ENCODE peak calls at places on chromosome 1, in ten cellular contexts. One of them, this sample, is unnamed.

GRCh38 chr1:119370748-119371147 is 2.2 kb downstream of the HAO2 start:
- DNase-seq in activated T-helper 1 cell treated with anti-CD3 and anti-CD28 coated beads, Interleukin-2, amount 50 U/mL, for 16 hours: no peak
- DNase-seq in stimulated activated CD4-positive, alpha-beta T cell treated with anti-CD3 and anti-CD28 coated beads, Interleukin-12 subunit alpha, Interleukin-12 subunit beta, amount 100 ng/mL, for 4 hours: no peak
- DNase-seq in G401: no peak
- DNase-seq in iPS DF 19.7: no peak
- DNase-seq in GOT3: no peak
- DNase-seq in M059J: no peak
- DNase-seq in CD8-positive, alpha-beta T cell: no peak
- DNase-seq in B cell: no peak
- DNase-seq in HS-5: no peak
- DNase-seq in this sample: no peak

GRCh38 chr1:51306950-51307349 is 23.4 kb downstream of the TTC39A start:
- DNase-seq in activated T-helper 1 cell treated with anti-CD3 and anti-CD28 coated beads, Interleukin-2, amount 50 U/mL, for 16 hours: no peak
- DNase-seq in stimulated activated CD4-positive, alpha-beta T cell treated with anti-CD3 and anti-CD28 coated beads, Interleukin-12 subunit alpha, Interleukin-12 subunit beta, amount 100 ng/mL, for 4 hours: no peak
- DNase-seq in G401: no peak
- DNase-seq in iPS DF 19.7: no peak
- DNase-seq in GOT3: no peak
- DNase-seq in M059J: peak; percentile 26
- DNase-seq in CD8-positive, alpha-beta T cell: no peak
- DNase-seq in B cell: no peak
- DNase-seq in HS-5: no peak
- DNase-seq in this sample: no peak

GRCh38 chr1:67771152-67771551 is 62.1 kb downstream of the GNG12 start:
- DNase-seq in activated T-helper 1 cell treated with anti-CD3 and anti-CD28 coated beads, Interleukin-2, amount 50 U/mL, for 16 hours: no peak
- DNase-seq in stimulated activated CD4-positive, alpha-beta T cell treated with anti-CD3 and anti-CD28 coated beads, Interleukin-12 subunit alpha, Interleukin-12 subunit beta, amount 100 ng/mL, for 4 hours: no peak
- DNase-seq in G401: no peak
- DNase-seq in iPS DF 19.7: no peak
- DNase-seq in GOT3: no peak
- DNase-seq in M059J: peak; percentile 80
- DNase-seq in CD8-positive, alpha-beta T cell: no peak
- DNase-seq in B cell: no peak
- DNase-seq in HS-5: no peak
- DNase-seq in this sample: no peak

GRCh38 chr1:6105218-6105679 is 59.6 kb downstream of the KCNAB2 start:
- DNase-seq in activated T-helper 1 cell treated with anti-CD3 and anti-CD28 coated beads, Interleukin-2, amount 50 U/mL, for 16 hours: no peak
- DNase-seq in stimulated activated CD4-positive, alpha-beta T cell treated with anti-CD3 and anti-CD28 coated beads, Interleukin-12 subunit alpha, Interleukin-12 subunit beta, amount 100 ng/mL, for 4 hours: no peak
- DNase-seq in G401: no peak
- DNase-seq in iPS DF 19.7: no peak
- DNase-seq in GOT3: no peak
- DNase-seq in M059J: peak; percentile 42
- DNase-seq in CD8-positive, alpha-beta T cell: no peak
- DNase-seq in B cell: no peak
- DNase-seq in HS-5: no peak
- DNase-seq in this sample: no peak

GRCh38 chr1:51957618-51958017 is 32.9 kb downstream of the RAB3B start:
- DNase-seq in activated T-helper 1 cell treated with anti-CD3 and anti-CD28 coated beads, Interleukin-2, amount 50 U/mL, for 16 hours: no peak
- DNase-seq in stimulated activated CD4-positive, alpha-beta T cell treated with anti-CD3 and anti-CD28 coated beads, Interleukin-12 subunit alpha, Interleukin-12 subunit beta, amount 100 ng/mL, for 4 hours: no peak
- DNase-seq in G401: no peak
- DNase-seq in iPS DF 19.7: no peak
- DNase-seq in GOT3: no peak
- DNase-seq in M059J: no peak
- DNase-seq in CD8-positive, alpha-beta T cell: no peak
- DNase-seq in B cell: no peak
- DNase-seq in HS-5: no peak
- DNase-seq in this sample: no peak

GRCh38 chr1:201145132-201145531 is 9.1 kb downstream of the TMEM9 start:
- DNase-seq in activated T-helper 1 cell treated with anti-CD3 and anti-CD28 coated beads, Interleukin-2, amount 50 U/mL, for 16 hours: no peak
- DNase-seq in stimulated activated CD4-positive, alpha-beta T cell treated with anti-CD3 and anti-CD28 coated beads, Interleukin-12 subunit alpha, Interleukin-12 subunit beta, amount 100 ng/mL, for 4 hours: no peak
- DNase-seq in G401: no peak
- DNase-seq in iPS DF 19.7: no peak
- DNase-seq in GOT3: no peak
- DNase-seq in M059J: no peak
- DNase-seq in CD8-positive, alpha-beta T cell: no peak
- DNase-seq in B cell: no peak
- DNase-seq in HS-5: no peak
- DNase-seq in this sample: no peak

GRCh38 chr1:150543500-150544143 is 5.6 kb upstream of the ADAMTSL4 start:
- DNase-seq in activated T-helper 1 cell treated with anti-CD3 and anti-CD28 coated beads, Interleukin-2, amount 50 U/mL, for 16 hours: no peak
- DNase-seq in stimulated activated CD4-positive, alpha-beta T cell treated with anti-CD3 and anti-CD28 coated beads, Interleukin-12 subunit alpha, Interleukin-12 subunit beta, amount 100 ng/mL, for 4 hours: no peak
- DNase-seq in G401: no peak
- DNase-seq in iPS DF 19.7: no peak
- DNase-seq in GOT3: no peak
- DNase-seq in M059J: no peak
- DNase-seq in CD8-positive, alpha-beta T cell: no peak
- DNase-seq in B cell: peak; percentile 14
- DNase-seq in HS-5: no peak
- DNase-seq in this sample: no peak

GRCh38 chr1:179831225-179831624 is 46.4 kb downstream of the TOR1AIP2 start:
- DNase-seq in activated T-helper 1 cell treated with anti-CD3 and anti-CD28 coated beads, Interleukin-2, amount 50 U/mL, for 16 hours: no peak
- DNase-seq in stimulated activated CD4-positive, alpha-beta T cell treated with anti-CD3 and anti-CD28 coated beads, Interleukin-12 subunit alpha, Interleukin-12 subunit beta, amount 100 ng/mL, for 4 hours: no peak
- DNase-seq in G401: no peak
- DNase-seq in iPS DF 19.7: no peak
- DNase-seq in GOT3: no peak
- DNase-seq in M059J: no peak
- DNase-seq in CD8-positive, alpha-beta T cell: no peak
- DNase-seq in B cell: no peak
- DNase-seq in HS-5: no peak
- DNase-seq in this sample: no peak

This sample was measured in ascending aorta.